ENCODE peak calls at places on chromosomes 7 and 10, in seven cellular contexts. One of them, this sample, is unnamed.

GRCh38 chr7:155807013-155807804 is 5.1 kb downstream of the SHH start:
- DNase-seq in neuronal stem cell: no peak
- DNase-seq in fibroblast of lung: no peak
- DNase-seq in IMR-90: no peak
- DNase-seq in hepatocyte: peak
- DNase-seq in HepG2: no peak
- DNase-seq in endothelial cell of umbilical vein: no peak
- DNase-seq in this sample: no peak

GRCh38 chr10:116007256-116007891 is 265.6 kb downstream of the GFRA1 start:
- DNase-seq in neuronal stem cell: no peak
- DNase-seq in fibroblast of lung: no peak
- DNase-seq in IMR-90: no peak
- DNase-seq in hepatocyte: no peak
- DNase-seq in HepG2: no peak
- DNase-seq in endothelial cell of umbilical vein: no peak
- DNase-seq in this sample: no peak

GRCh38 chr7:1979591-1980560 is 252.9 kb downstream of the MAD1L1 start:
- DNase-seq in neuronal stem cell: no peak
- DNase-seq in fibroblast of lung: no peak
- DNase-seq in IMR-90: no peak
- DNase-seq in hepatocyte: no peak
- DNase-seq in HepG2: no peak
- DNase-seq in endothelial cell of umbilical vein: no peak
- DNase-seq in this sample: no peak

GRCh38 chr7:132065193-132065972 is 509.0 kb upstream of the PODXL start:
- DNase-seq in neuronal stem cell: no peak
- DNase-seq in fibroblast of lung: peak
- DNase-seq in IMR-90: peak
- DNase-seq in hepatocyte: peak
- DNase-seq in HepG2: no peak
- DNase-seq in endothelial cell of umbilical vein: peak
- DNase-seq in this sample: peak

GRCh38 chr10:79115302-79115701 is 46.5 kb downstream of the ZMIZ1 start:
- DNase-seq in neuronal stem cell: no peak
- DNase-seq in fibroblast of lung: no peak
- DNase-seq in IMR-90: no peak
- DNase-seq in hepatocyte: no peak
- DNase-seq in HepG2: no peak
- DNase-seq in endothelial cell of umbilical vein: no peak
- DNase-seq in this sample: no peak

GRCh38 chr10:79180619-79181221 is 112.0 kb downstream of the ZMIZ1 start:
- DNase-seq in neuronal stem cell: no peak
- DNase-seq in fibroblast of lung: no peak
- DNase-seq in IMR-90: no peak
- DNase-seq in hepatocyte: no peak
- DNase-seq in HepG2: no peak
- DNase-seq in endothelial cell of umbilical vein: no peak
- DNase-seq in this sample: peak

GRCh38 chr7:2757904-2758672 is 70.1 kb downstream of the AMZ1 start:
- DNase-seq in neuronal stem cell: no peak
- DNase-seq in fibroblast of lung: peak
- DNase-seq in IMR-90: peak
- DNase-seq in hepatocyte: peak
- DNase-seq in HepG2: peak
- DNase-seq in endothelial cell of umbilical vein: peak
- DNase-seq in this sample: peak

GRCh38 chr10:96043895-96044580 is 655 bp downstream of the CCNJ start:
- DNase-seq in neuronal stem cell: peak
- DNase-seq in fibroblast of lung: peak
- DNase-seq in IMR-90: peak
- DNase-seq in hepatocyte: peak
- DNase-seq in HepG2: peak
- DNase-seq in endothelial cell of umbilical vein: peak
- DNase-seq in this sample: peak

GRCh38 chr10:125720002-125720382 is 483 bp downstream of the EDRF1 start:
- DNase-seq in neuronal stem cell: no peak
- DNase-seq in fibroblast of lung: peak
- DNase-seq in IMR-90: peak
- DNase-seq in hepatocyte: no peak
- DNase-seq in HepG2: peak
- DNase-seq in endothelial cell of umbilical vein: no peak
- DNase-seq in this sample: no peak

GRCh38 chr7:47581821-47582747 is at the start of gene TNS3:
- DNase-seq in neuronal stem cell: no peak
- DNase-seq in fibroblast of lung: no peak
- DNase-seq in IMR-90: peak
- DNase-seq in hepatocyte: peak
- DNase-seq in HepG2: no peak
- DNase-seq in endothelial cell of umbilical vein: no peak
- DNase-seq in this sample: peak

GRCh38 chr10:109450702-109451101 is 472.6 kb downstream of the XPNPEP1 start:
- DNase-seq in neuronal stem cell: peak
- DNase-seq in fibroblast of lung: no peak
- DNase-seq in IMR-90: no peak
- DNase-seq in hepatocyte: no peak
- DNase-seq in HepG2: no peak
- DNase-seq in endothelial cell of umbilical vein: no peak
- DNase-seq in this sample: no peak

GRCh38 chr7:27734583-27734982 is 5.4 kb upstream of the TAX1BP1 start:
- DNase-seq in neuronal stem cell: no peak
- DNase-seq in fibroblast of lung: no peak
- DNase-seq in IMR-90: no peak
- DNase-seq in hepatocyte: no peak
- DNase-seq in HepG2: no peak
- DNase-seq in endothelial cell of umbilical vein: peak
- DNase-seq in this sample: no peak

GRCh38 chr7:118573065-118573464 is 348.6 kb downstream of the ANKRD7 start:
- DNase-seq in neuronal stem cell: no peak
- DNase-seq in fibroblast of lung: peak
- DNase-seq in IMR-90: no peak
- DNase-seq in hepatocyte: no peak
- DNase-seq in HepG2: no peak
- DNase-seq in endothelial cell of umbilical vein: no peak
- DNase-seq in this sample: peak

GRCh38 chr10:2929859-2930258 is 137.5 kb upstream of the PFKP start:
- DNase-seq in neuronal stem cell: peak
- DNase-seq in fibroblast of lung: no peak
- DNase-seq in IMR-90: no peak
- DNase-seq in hepatocyte: no peak
- DNase-seq in HepG2: no peak
- DNase-seq in endothelial cell of umbilical vein: no peak
- DNase-seq in this sample: no peak

GRCh38 chr10:132461103-132461682 is 64.2 kb downstream of the PWWP2B start:
- DNase-seq in neuronal stem cell: no peak
- DNase-seq in fibroblast of lung: no peak
- DNase-seq in IMR-90: no peak
- DNase-seq in hepatocyte: no peak
- DNase-seq in HepG2: no peak
- DNase-seq in endothelial cell of umbilical vein: no peak
- DNase-seq in this sample: no peak

GRCh38 chr10:2137549-2138174 is 400.3 kb upstream of the ADARB2 start:
- DNase-seq in neuronal stem cell: peak
- DNase-seq in fibroblast of lung: peak
- DNase-seq in IMR-90: no peak
- DNase-seq in hepatocyte: peak
- DNase-seq in HepG2: peak
- DNase-seq in endothelial cell of umbilical vein: no peak
- DNase-seq in this sample: no peak

GRCh38 chr10:21494221-21495001 is 31.1 kb downstream of the SKIDA1 start:
- DNase-seq in neuronal stem cell: no peak
- DNase-seq in fibroblast of lung: peak
- DNase-seq in IMR-90: no peak
- DNase-seq in hepatocyte: peak
- DNase-seq in HepG2: no peak
- DNase-seq in endothelial cell of umbilical vein: peak
- DNase-seq in this sample: no peak

GRCh38 chr10:133335238-133336122 is 1.2 kb downstream of the CALY start:
- DNase-seq in neuronal stem cell: peak
- DNase-seq in fibroblast of lung: peak
- DNase-seq in IMR-90: peak
- DNase-seq in hepatocyte: peak
- DNase-seq in HepG2: no peak
- DNase-seq in endothelial cell of umbilical vein: no peak
- DNase-seq in this sample: no peak

GRCh38 chr7:95420996-95421846 is 13.6 kb downstream of the PON2 start:
- DNase-seq in neuronal stem cell: no peak
- DNase-seq in fibroblast of lung: peak
- DNase-seq in IMR-90: peak
- DNase-seq in hepatocyte: peak
- DNase-seq in HepG2: no peak
- DNase-seq in endothelial cell of umbilical vein: no peak
- DNase-seq in this sample: no peak

GRCh38 chr7:2734084-2734601 is 46.1 kb downstream of the AMZ1 start:
- DNase-seq in neuronal stem cell: no peak
- DNase-seq in fibroblast of lung: no peak
- DNase-seq in IMR-90: no peak
- DNase-seq in hepatocyte: no peak
- DNase-seq in HepG2: no peak
- DNase-seq in endothelial cell of umbilical vein: no peak
- DNase-seq in this sample: no peak

GRCh38 chr10:11253397-11254002 is 235.8 kb downstream of the CELF2 start:
- DNase-seq in neuronal stem cell: no peak
- DNase-seq in fibroblast of lung: no peak
- DNase-seq in IMR-90: no peak
- DNase-seq in hepatocyte: no peak
- DNase-seq in HepG2: no peak
- DNase-seq in endothelial cell of umbilical vein: no peak
- DNase-seq in this sample: no peak

GRCh38 chr10:3784510-3785250 is at the start of gene KLF6:
- DNase-seq in neuronal stem cell: no peak
- DNase-seq in fibroblast of lung: no peak
- DNase-seq in IMR-90: peak
- DNase-seq in hepatocyte: peak
- DNase-seq in HepG2: no peak
- DNase-seq in endothelial cell of umbilical vein: no peak
- DNase-seq in this sample: no peak

GRCh38 chr10:31136951-31137885 is 105.6 kb upstream of the ZNF438 start:
- DNase-seq in neuronal stem cell: no peak
- DNase-seq in fibroblast of lung: peak
- DNase-seq in IMR-90: peak
- DNase-seq in hepatocyte: no peak
- DNase-seq in HepG2: no peak
- DNase-seq in endothelial cell of umbilical vein: peak
- DNase-seq in this sample: peak

GRCh38 chr7:135467207-135467711 is 42.6 kb downstream of the CNOT4 start:
- DNase-seq in neuronal stem cell: no peak
- DNase-seq in fibroblast of lung: no peak
- DNase-seq in IMR-90: peak
- DNase-seq in hepatocyte: peak
- DNase-seq in HepG2: no peak
- DNase-seq in endothelial cell of umbilical vein: no peak
- DNase-seq in this sample: no peak

GRCh38 chr7:21902240-21902639 is 43.5 kb downstream of the CDCA7L start:
- DNase-seq in neuronal stem cell: no peak
- DNase-seq in fibroblast of lung: peak
- DNase-seq in IMR-90: peak
- DNase-seq in hepatocyte: no peak
- DNase-seq in HepG2: no peak
- DNase-seq in endothelial cell of umbilical vein: peak
- DNase-seq in this sample: peak

GRCh38 chr7:90705391-90706066 is 109.4 kb downstream of the CDK14 start:
- DNase-seq in neuronal stem cell: no peak
- DNase-seq in fibroblast of lung: no peak
- DNase-seq in IMR-90: no peak
- DNase-seq in hepatocyte: no peak
- DNase-seq in HepG2: no peak
- DNase-seq in endothelial cell of umbilical vein: no peak
- DNase-seq in this sample: no peak

GRCh38 chr10:132637477-132638129 is 100.0 kb downstream of the INPP5A start:
- DNase-seq in neuronal stem cell: peak
- DNase-seq in fibroblast of lung: peak
- DNase-seq in IMR-90: peak
- DNase-seq in hepatocyte: peak
- DNase-seq in HepG2: peak
- DNase-seq in endothelial cell of umbilical vein: peak
- DNase-seq in this sample: peak

DNA sequence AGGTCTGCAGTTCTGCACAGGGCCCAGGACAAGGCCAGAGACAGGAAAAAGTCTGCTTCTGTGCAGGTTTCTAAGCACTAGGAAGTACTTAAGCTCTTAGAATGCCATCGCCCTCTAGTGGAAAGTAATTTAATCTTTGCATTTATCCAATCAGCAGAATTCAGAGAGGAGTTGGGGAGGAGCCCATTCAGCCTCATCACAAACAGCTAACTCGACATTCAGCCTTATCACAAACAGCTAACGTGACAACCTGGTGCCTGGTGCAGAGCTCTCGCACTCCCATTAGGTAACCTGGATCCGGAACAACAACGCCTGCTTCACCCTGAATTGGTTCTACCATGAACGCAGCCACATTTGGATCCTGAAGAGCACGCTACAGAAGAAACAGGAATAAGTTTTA is 15.2 kb downstream of the OAT start:
- DNase-seq in neuronal stem cell: peak
- DNase-seq in fibroblast of lung: peak
- DNase-seq in IMR-90: peak
- DNase-seq in hepatocyte: peak
- DNase-seq in HepG2: peak
- DNase-seq in endothelial cell of umbilical vein: peak
- DNase-seq in this sample: peak
- H2AFZ ChIP-seq in neuronal stem cell: no peak
- H2AFZ ChIP-seq in fibroblast of lung: no peak
- H2AFZ ChIP-seq in IMR-90: peak
- H2AFZ ChIP-seq in hepatocyte: no peak
- H2AFZ ChIP-seq in HepG2: no peak
- H2AFZ ChIP-seq in endothelial cell of umbilical vein: no peak
- H2AFZ ChIP-seq in this sample: no peak

GRCh38 chr7:143296686-143297085 is 8.5 kb downstream of the CASP2 start:
- DNase-seq in neuronal stem cell: no peak
- DNase-seq in fibroblast of lung: no peak
- DNase-seq in IMR-90: no peak
- DNase-seq in hepatocyte: no peak
- DNase-seq in HepG2: no peak
- DNase-seq in endothelial cell of umbilical vein: peak
- DNase-seq in this sample: no peak
- H3K27ac ChIP-seq in neuronal stem cell: no peak
- H3K27ac ChIP-seq in fibroblast of lung: no peak
- H3K27ac ChIP-seq in IMR-90: peak
- H3K27ac ChIP-seq in hepatocyte: peak
- H3K27ac ChIP-seq in HepG2: no peak
- H3K27ac ChIP-seq in endothelial cell of umbilical vein: peak
- H3K27ac ChIP-seq in this sample: no peak

GRCh38 chr7:121938429-121938996 is 65.6 kb downstream of the PTPRZ1 start:
- DNase-seq in neuronal stem cell: no peak
- DNase-seq in fibroblast of lung: no peak
- DNase-seq in IMR-90: no peak
- DNase-seq in hepatocyte: no peak
- DNase-seq in HepG2: no peak
- DNase-seq in endothelial cell of umbilical vein: no peak
- DNase-seq in this sample: no peak
- H2AFZ ChIP-seq in neuronal stem cell: no peak
- H2AFZ ChIP-seq in fibroblast of lung: no peak
- H2AFZ ChIP-seq in IMR-90: no peak
- H2AFZ ChIP-seq in hepatocyte: no peak
- H2AFZ ChIP-seq in HepG2: no peak
- H2AFZ ChIP-seq in endothelial cell of umbilical vein: peak
- H2AFZ ChIP-seq in this sample: peak

DNA sequence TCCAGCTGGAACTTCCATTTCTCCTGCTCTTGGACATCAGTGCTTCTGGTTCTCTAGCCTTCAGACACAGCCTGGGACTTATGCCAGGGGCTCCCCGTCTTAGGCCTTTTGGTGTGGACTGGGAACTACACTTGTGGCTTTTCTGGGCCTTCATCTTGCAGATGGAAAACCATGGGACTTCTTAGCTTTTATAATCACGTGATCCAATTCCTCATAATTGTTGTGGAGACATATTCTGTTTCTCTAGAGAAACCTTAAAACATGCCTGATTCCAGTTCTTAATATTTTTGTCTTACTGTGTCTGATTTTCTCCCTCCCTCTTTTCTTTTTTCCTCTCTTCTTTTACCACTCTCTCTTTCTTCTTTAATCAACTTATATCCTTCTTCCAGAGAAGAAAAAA is 224.2 kb upstream of the FOXP2 start:
- DNase-seq in neuronal stem cell: no peak
- DNase-seq in fibroblast of lung: no peak
- DNase-seq in IMR-90: no peak
- DNase-seq in hepatocyte: no peak
- DNase-seq in HepG2: no peak
- DNase-seq in endothelial cell of umbilical vein: no peak
- DNase-seq in this sample: no peak
- H3K27ac ChIP-seq in neuronal stem cell: no peak
- H3K27ac ChIP-seq in fibroblast of lung: no peak
- H3K27ac ChIP-seq in IMR-90: no peak
- H3K27ac ChIP-seq in hepatocyte: no peak
- H3K27ac ChIP-seq in HepG2: no peak
- H3K27ac ChIP-seq in endothelial cell of umbilical vein: no peak
- H3K27ac ChIP-seq in this sample: no peak